ENCODE peak calls at places on chromosome 19, in nine cellular contexts. C is fibroblast of the aortic adventitia; L is IMR-90; V is WTC11; R is CD8-positive, alpha-beta T cell; J is heart left ventricle; Y is psoas muscle; S is BE2C; X is BJ. A is an unnamed sample.

GRCh38 chr19:6249296-6249695 is 30.5 kb downstream of the MLLT1 start:
- DNase-seq in V (no peak), C (no peak), J (no peak), S (no peak), Y (no peak), R (no peak), X (no peak), L (peak), A (no peak)

GRCh38 chr19:44509478-44509877 is 9.2 kb upstream of the ZNF180 start:
- DNase-seq in Y (no peak), X (no peak), L (no peak), C (no peak), S (no peak), J (no peak), V (no peak), R (no peak), A (no peak)

GRCh38 chr19:55216461-55217198 is 7.3 kb upstream of the PTPRH start:
- DNase-seq in X (peak), J (peak), L (peak), V (peak), R (peak), S (peak), C (peak), Y (peak), A (peak)

GRCh38 chr19:45467456-45468158 is at the start of gene FOSB:
- DNase-seq in X (no peak), J (peak), S (peak), R (peak), V (peak), Y (peak), C (peak), L (peak), A (peak)

GRCh38 chr19:49637865-49638350 is 2.0 kb downstream of the RRAS start:
- DNase-seq in L (peak), S (peak), Y (peak), C (peak), X (peak), R (no peak), J (peak), V (peak), A (peak)

GRCh38 chr19:10339380-10339960 is at the start of gene ICAM3:
- DNase-seq in C (no peak), S (no peak), R (peak), Y (no peak), J (no peak), V (no peak), X (no peak), L (no peak), A (no peak)

GRCh38 chr19:35299523-35300339 is 7.8 kb downstream of the MAG start:
- DNase-seq in V (peak), L (no peak), S (peak), Y (no peak), C (no peak), X (no peak), J (no peak), R (no peak), A (no peak)

GRCh38 chr19:35844482-35845214 is 7.7 kb downstream of the NPHS1 start:
- DNase-seq in S (no peak), R (no peak), Y (no peak), J (no peak), C (no peak), X (no peak), L (no peak), V (no peak), A (no peak)

GRCh38 chr19:39833464-39834286 is at the start of gene DYRK1B:
- DNase-seq in J (peak), X (peak), L (peak), V (peak), R (peak), Y (peak), C (peak), S (peak), A (peak)

GRCh38 chr19:45499196-45500180 is 1.2 kb downstream of the PPM1N start:
- DNase-seq in L (no peak), X (no peak), Y (peak), S (peak), V (peak), J (no peak), R (peak), C (no peak), A (peak)

GRCh38 chr19:35963514-35963913 is 27.3 kb downstream of the LRFN3 start:
- DNase-seq in V (peak), J (peak), R (no peak), Y (no peak), L (peak), C (peak), X (no peak), S (no peak), A (peak)

GRCh38 chr19:35041548-35042055 is at the start of gene HPN:
- DNase-seq in Y (no peak), X (no peak), S (no peak), V (peak), J (no peak), C (no peak), R (no peak), L (no peak), A (no peak)

GRCh38 chr19:51470966-51471365 is 7.4 kb upstream of the CEACAM18 start:
- DNase-seq in X (no peak), Y (no peak), V (no peak), L (no peak), S (no peak), R (no peak), J (no peak), C (peak), A (no peak)

GRCh38 chr19:6861683-6862286 is 25.6 kb upstream of the ADGRE1 start:
- DNase-seq in S (no peak), V (no peak), J (no peak), R (no peak), Y (no peak), X (no peak), L (no peak), C (no peak), A (no peak)

GRCh38 chr19:14843587-14843986 is 5.1 kb downstream of the OR7A10 start:
- DNase-seq in J (no peak), V (no peak), X (no peak), L (no peak), S (no peak), C (no peak), R (no peak), Y (no peak), A (no peak)

GRCh38 chr19:10271543-10272086 is 695 bp downstream of the ICAM1 start:
- DNase-seq in Y (no peak), L (peak), C (peak), S (no peak), R (peak), V (no peak), J (no peak), X (no peak), A (no peak)

GRCh38 chr19:53908933-53909415 is at the start of gene CACNG7:
- DNase-seq in Y (no peak), S (no peak), J (no peak), L (no peak), V (peak), C (peak), X (no peak), R (no peak), A (no peak)

GRCh38 chr19:42079886-42080763 is 4.2 kb downstream of the ZNF574 start:
- DNase-seq in Y (no peak), R (no peak), L (no peak), V (no peak), C (no peak), S (no peak), J (no peak), X (no peak), A (no peak)

GRCh38 chr19:42081584-42082258 is 5.8 kb downstream of the ZNF574 start:
- DNase-seq in X (no peak), S (peak), C (peak), J (no peak), V (no peak), R (no peak), L (peak), Y (no peak), A (no peak)

GRCh38 chr19:42080764-42081375 is 4.9 kb downstream of the ZNF574 start:
- DNase-seq in V (no peak), S (no peak), Y (no peak), L (no peak), J (no peak), R (no peak), X (no peak), C (no peak), A (no peak)

GRCh38 chr19:42086188-42086736 is 10.3 kb downstream of the ZNF574 start:
- DNase-seq in S (no peak), Y (no peak), L (no peak), C (no peak), V (no peak), X (no peak), J (no peak), R (no peak), A (no peak)

DNA sequence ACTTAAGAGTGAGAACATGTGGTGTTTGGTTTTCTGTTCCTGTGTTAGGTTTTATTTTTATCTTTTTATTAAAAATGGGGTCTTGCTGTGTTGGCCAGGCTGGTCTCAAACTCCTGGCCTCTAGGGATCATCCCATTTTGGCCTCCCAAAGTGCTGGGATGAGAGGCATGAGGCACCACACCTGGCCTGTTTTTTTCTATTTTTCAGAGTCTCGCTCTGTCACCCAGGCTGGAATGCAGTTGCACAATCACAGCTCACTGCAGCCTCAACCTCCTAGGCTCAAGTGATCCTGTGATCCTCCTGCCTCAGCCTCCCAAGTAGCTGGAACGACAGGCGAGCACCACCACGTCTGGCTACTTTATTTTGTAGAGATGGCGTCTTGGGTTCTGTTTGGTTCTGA is 7.6 kb downstream of the ZNF574 start:
- DNase-seq in Y (no peak), J (no peak), V (no peak), C (no peak), X (no peak), S (no peak), R (no peak), L (no peak), A (no peak)
- TF ChIP-seq CTCF in Y (no peak), J (no peak), V (no peak), C (no peak), X (no peak), S (no peak), R (no peak), L (no peak), A (no peak)

DNA sequence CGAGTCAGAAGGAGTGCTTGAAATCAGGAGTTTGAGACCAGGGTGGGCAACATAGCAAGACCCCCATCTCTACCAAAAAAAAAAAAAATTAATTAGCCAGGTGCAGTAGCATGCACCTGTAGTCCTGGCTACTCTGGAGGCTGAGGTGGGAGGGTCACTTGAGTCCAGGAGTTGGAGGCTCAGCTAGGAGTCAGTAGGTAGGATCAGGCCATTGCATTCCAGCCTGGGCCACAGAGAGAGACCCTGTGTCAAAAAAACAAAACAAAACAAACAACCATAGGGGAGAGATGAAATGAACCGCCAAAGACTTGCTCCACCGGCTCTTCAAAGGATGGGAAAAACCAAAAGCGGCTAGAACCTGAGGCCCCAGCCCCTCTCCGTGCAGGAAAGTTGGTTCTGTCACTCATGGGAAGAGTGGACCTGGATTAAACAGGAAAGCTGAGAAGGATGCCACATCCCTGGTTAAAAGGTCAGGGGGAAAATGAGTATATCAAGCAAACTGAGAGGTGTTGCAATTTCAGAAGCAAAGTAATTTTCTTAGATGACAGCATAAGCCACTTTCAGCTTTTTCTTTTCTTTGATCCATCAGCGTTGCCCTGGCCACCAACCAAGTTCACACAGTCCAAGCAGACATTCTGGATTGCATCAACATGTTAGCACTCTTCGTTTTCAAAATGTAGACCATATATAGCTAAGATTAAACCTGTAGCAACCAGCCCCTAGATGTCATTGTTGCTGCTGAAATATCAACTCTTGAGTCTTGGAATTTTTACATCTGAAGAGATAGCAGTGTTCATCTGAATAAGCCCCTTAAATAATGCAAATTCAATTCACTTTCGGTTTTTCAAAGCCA is 8.9 kb upstream of the ZNF507 start:
- DNase-seq in R (no peak), X (no peak), C (peak), L (peak), Y (no peak), S (no peak), V (no peak), J (no peak), A (no peak)
- TF ChIP-seq CTCF in R (no peak), X (peak), C (peak), L (peak), Y (no peak), S (no peak), V (no peak), J (peak), A (no peak)

DNA sequence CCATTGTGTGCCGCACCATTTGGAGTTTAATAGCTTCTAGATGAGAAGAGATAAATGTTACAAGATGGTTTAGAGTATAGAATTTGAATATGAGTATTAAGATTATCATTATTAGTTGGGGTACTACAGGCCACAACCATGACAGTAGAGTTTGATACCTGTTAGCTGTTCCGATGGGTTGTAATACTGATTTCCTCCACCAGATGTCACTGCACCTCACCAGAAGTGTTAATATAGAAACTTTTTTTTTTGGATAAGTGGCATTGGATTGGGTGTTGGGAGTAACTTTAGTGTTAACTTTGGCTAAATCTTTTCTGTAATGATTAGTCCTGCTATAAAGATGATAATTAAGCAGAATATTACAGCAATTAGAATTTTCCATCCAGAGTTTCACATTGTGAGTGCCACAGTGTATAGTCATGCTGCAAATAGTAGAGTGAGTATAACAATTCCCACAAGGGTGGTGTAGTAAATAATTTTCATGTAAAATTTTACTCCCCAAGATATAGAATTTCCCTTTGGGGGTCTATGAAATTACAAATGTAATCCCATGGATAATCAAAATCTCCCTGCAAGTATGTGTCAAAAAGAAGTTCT is 56.3 kb downstream of the PSG3 start:
- DNase-seq in L (peak), R (no peak), V (peak), C (peak), X (no peak), Y (no peak), S (peak), J (no peak), A (no peak)
- TF ChIP-seq CTCF in L (peak), R (peak), V (peak), C (peak), X (peak), Y (peak), S (peak), J (peak), A (peak)

GRCh38 chr19:2840794-2841790 is at the start of gene ZNF555:
- DNase-seq in V (peak), L (peak), Y (peak), S (peak), X (peak), C (peak), R (peak), J (peak), A (peak)
- TF ChIP-seq CTCF in V (no peak), L (peak), Y (peak), S (peak), X (peak), C (peak), R (peak), J (peak), A (peak)

GRCh38 chr19:12933287-12934072 is at the start of gene FARSA:
- DNase-seq in R (peak), X (no peak), C (peak), J (peak), Y (peak), L (peak), V (peak), S (peak), A (peak)

GRCh38 chr19:12924621-12925310 is 5.7 kb upstream of the SYCE2 start:
- DNase-seq in S (no peak), J (no peak), X (no peak), Y (no peak), C (no peak), L (no peak), V (no peak), R (no peak), A (no peak)

GRCh38 chr19:12935071-12935470 is 1.6 kb upstream of the FARSA start:
- DNase-seq in R (no peak), X (no peak), V (no peak), J (no peak), C (no peak), L (no peak), S (no peak), Y (no peak), A (no peak)

GRCh38 chr19:12932392-12933286 is 872 bp downstream of the FARSA start:
- DNase-seq in X (no peak), J (no peak), C (no peak), R (no peak), L (no peak), V (no peak), Y (no peak), S (no peak), A (no peak)

GRCh38 chr19:12930002-12930645 is 3.4 kb downstream of the FARSA start:
- DNase-seq in V (no peak), X (no peak), R (no peak), J (no peak), C (no peak), S (no peak), Y (no peak), L (no peak), A (no peak)
- TF ChIP-seq CTCF in V (no peak), X (no peak), R (no peak), J (no peak), C (no peak), S (no peak), Y (no peak), L (no peak), A (no peak)

A was measured in endothelial cell.